ENCODE peak calls at places on chromosomes 7 and 10, in four cellular contexts. Z, K, V and O are unnamed samples.
A peak's percentile ranks its signal among the peaks of the same experiment; 100 is the strongest.

GRCh38 chr10:22455068-22455467 is 109.8 kb downstream of the SPAG6 start:
- DNase-seq in Z (no peak), K (no peak), V (no peak), O (no peak)

GRCh38 chr10:96632974-96633373 is 46.2 kb upstream of the TM9SF3 start:
- DNase-seq in Z (no peak), K (no peak), V (no peak), O (no peak)

GRCh38 chr7:50307368-50308012 is 3.0 kb downstream of the IKZF1 start:
- DNase-seq in Z (no peak), K (no peak), V (no peak), O (no peak)

GRCh38 chr10:95250856-95251255 is 39.9 kb downstream of the PDLIM1 start:
- DNase-seq in Z (no peak), K (no peak), V (no peak), O (no peak)

GRCh38 chr7:5466551-5466950 is 42.9 kb upstream of the TNRC18 start:
- DNase-seq in Z (no peak), K (no peak), V (no peak), O (no peak)

GRCh38 chr10:18542832-18543231 is 108.6 kb downstream of the NSUN6 start:
- DNase-seq in Z (peak; percentile 37), K (no peak), V (no peak), O (no peak)

GRCh38 chr10:130471486-130471885 is 335.3 kb downstream of the GLRX3 start:
- DNase-seq in Z (no peak), K (peak; percentile 17), V (no peak), O (no peak)

GRCh38 chr7:75611557-75612178 is 119.5 kb downstream of the SPDYE5 start:
- DNase-seq in Z (no peak), K (peak; percentile 89), V (no peak), O (no peak)

GRCh38 chr7:157404845-157405481 is 68.2 kb downstream of the DNAJB6 start:
- DNase-seq in Z (peak; percentile 89), K (peak; percentile 63), V (peak; percentile 99), O (no peak)

GRCh38 chr10:119370046-119370770 is 162.8 kb downstream of the GRK5 start:
- DNase-seq in Z (no peak), K (peak; percentile 52), V (peak; percentile 96), O (peak; percentile 20)

GRCh38 chr10:88881335-88881734 is 1.3 kb downstream of the STAMBPL1 start:
- DNase-seq in Z (no peak), K (no peak), V (no peak), O (no peak)

GRCh38 chr7:42237891-42238531 is 1.0 kb upstream of the GLI3 start:
- DNase-seq in Z (no peak), K (peak; percentile 78), V (peak; percentile 71), O (no peak)

GRCh38 chr7:114777288-114777687 is 144.6 kb upstream of the MDFIC start:
- DNase-seq in Z (no peak), K (no peak), V (no peak), O (no peak)

GRCh38 chr10:43193496-43194080 is 55.3 kb downstream of the CSGALNACT2 start:
- DNase-seq in Z (no peak), K (peak; percentile 46), V (no peak), O (peak; percentile 65)

GRCh38 chr7:155276800-155277375 is 20.8 kb upstream of the INSIG1 start:
- DNase-seq in Z (no peak), K (peak; percentile 45), V (no peak), O (no peak)

GRCh38 chr10:97459111-97459510 is 13.1 kb downstream of the ZDHHC16 start:
- DNase-seq in Z (no peak), K (no peak), V (no peak), O (no peak)

GRCh38 chr7:100865971-100866720 is 1.0 kb upstream of the TRIP6 start:
- DNase-seq in Z (no peak), K (peak; percentile 93), V (no peak), O (no peak)

GRCh38 chr7:17844514-17845196 is 95.6 kb downstream of the SNX13 start:
- DNase-seq in Z (no peak), K (no peak), V (peak; percentile 19), O (no peak)

GRCh38 chr7:23469150-23469960 is 936 bp downstream of the IGF2BP3 start:
- DNase-seq in Z (no peak), K (no peak), V (no peak), O (no peak)

GRCh38 chr7:5773661-5774086 is 7.8 kb downstream of the RNF216 start:
- DNase-seq in Z (peak; percentile 96), K (no peak), V (peak; percentile 94), O (no peak)

GRCh38 chr7:92133737-92134270 is 473 bp downstream of the CYP51A1 start:
- DNase-seq in Z (no peak), K (peak; percentile 87), V (peak; percentile 80), O (peak; percentile 93)

GRCh38 chr7:73827568-73828106 is 3.2 kb upstream of the CLDN4 start:
- DNase-seq in Z (no peak), K (peak; percentile 89), V (no peak), O (no peak)

GRCh38 chr10:98391065-98391464 is 23.9 kb downstream of the PYROXD2 start:
- DNase-seq in Z (no peak), K (no peak), V (no peak), O (no peak)

GRCh38 chr7:23207029-23207428 is 25.2 kb downstream of the NUP42 start:
- DNase-seq in Z (no peak), K (no peak), V (no peak), O (no peak)

GRCh38 chr10:71293446-71294090 is 25.5 kb upstream of the SLC29A3 start:
- DNase-seq in Z (no peak), K (peak; percentile 78), V (no peak), O (no peak)

GRCh38 chr7:112414855-112415490 is 35.3 kb upstream of the IFRD1 start:
- DNase-seq in Z (no peak), K (no peak), V (peak; percentile 34), O (no peak)

GRCh38 chr10:5033061-5033770 is 29.6 kb upstream of the AKR1C2 start:
- DNase-seq in Z (no peak), K (no peak), V (peak; percentile 66), O (no peak)

GRCh38 chr7:110204527-110204926 is 886.4 kb upstream of the LRRN3 start:
- DNase-seq in Z (no peak), K (no peak), V (no peak), O (no peak)

GRCh38 chr7:38451840-38452239 is 178.4 kb upstream of the TARP start:
- DNase-seq in Z (no peak), K (no peak), V (peak; percentile 21), O (no peak)
- TF ChIP-seq CTCF in Z (peak; percentile 11), K (no peak), V (peak; percentile 16), O (peak; percentile 73)

DNA sequence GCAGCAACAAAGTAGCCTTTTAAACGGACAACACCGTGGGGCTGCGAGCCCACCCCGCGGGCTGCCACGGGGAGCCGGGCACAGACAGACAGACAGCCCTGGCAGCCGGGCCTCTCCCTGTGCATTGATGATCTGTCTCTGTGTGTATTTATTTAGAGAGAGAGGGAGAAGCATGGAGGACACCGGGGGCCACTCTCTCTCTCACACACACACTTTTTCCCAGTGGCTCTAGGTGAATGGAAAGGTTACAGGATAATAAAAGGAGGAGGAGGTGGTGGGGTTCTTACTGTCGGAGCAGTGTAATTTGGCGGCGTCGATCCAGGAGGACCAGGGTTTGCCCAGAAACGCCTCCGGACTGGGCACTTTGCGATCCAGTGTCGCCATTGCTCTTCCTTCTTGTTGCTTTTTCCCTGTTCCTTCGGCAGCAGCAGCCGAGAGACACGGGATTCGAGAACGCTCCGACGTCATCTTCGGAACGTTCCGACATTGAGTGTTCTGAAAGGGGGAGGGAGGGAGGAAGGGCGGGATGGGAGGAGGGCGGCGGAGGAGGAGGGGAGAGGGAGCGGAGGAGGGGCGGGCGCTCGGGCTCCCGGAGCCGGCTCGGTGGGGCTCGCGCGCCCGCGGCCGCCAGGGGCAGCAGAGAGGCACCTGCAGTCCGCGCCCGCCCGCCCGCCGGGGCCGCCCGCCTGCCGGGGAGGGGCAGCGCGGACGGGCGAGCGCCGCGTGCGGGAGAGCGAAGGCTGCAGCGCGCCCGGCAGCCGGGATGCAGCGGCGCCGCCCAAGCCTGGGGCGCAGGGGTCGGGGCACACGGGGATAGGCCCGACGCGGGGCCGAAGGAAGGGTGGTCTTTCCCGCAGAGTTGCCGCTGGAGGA is at the start of gene ATXN7L1:
- DNase-seq in Z (peak; percentile 83), K (peak; percentile 96), V (peak; percentile 98), O (no peak)
- TF ChIP-seq CTCF in Z (no peak), K (peak; percentile 36), V (peak; percentile 28), O (peak; percentile 71)

GRCh38 chr7:16528520-16528919 is 1.9 kb downstream of the LRRC72 start:
- DNase-seq in Z (no peak), K (no peak), V (no peak), O (no peak)

GRCh38 chr7:16529697-16530096 is 3.1 kb downstream of the LRRC72 start:
- DNase-seq in Z (no peak), K (no peak), V (no peak), O (no peak)

GRCh38 chr7:16531682-16532081 is 5.1 kb downstream of the LRRC72 start:
- DNase-seq in Z (no peak), K (no peak), V (no peak), O (no peak)

GRCh38 chr7:16535500-16535899 is 8.9 kb downstream of the LRRC72 start:
- DNase-seq in Z (no peak), K (no peak), V (no peak), O (no peak)

GRCh38 chr7:16532272-16532671 is 5.6 kb downstream of the LRRC72 start:
- DNase-seq in Z (no peak), K (no peak), V (no peak), O (no peak)
- TF ChIP-seq CTCF in Z (no peak), K (no peak), V (no peak), O (no peak)

GRCh38 chr7:97971990-97972943 is 17.7 kb downstream of the OCM2 start:
- DNase-seq in Z (peak; percentile 26), K (peak; percentile 93), V (peak; percentile 71), O (no peak)
- TF ChIP-seq CTCF in Z (peak; percentile 56), K (no peak), V (peak; percentile 32), O (peak; percentile 64)